ENCODE peak calls at places on chromosomes 16 and 17, in six cellular contexts. Z, M, R, I, D and V are unnamed samples.

GRCh38 chr16:87698676-87699179 is 67.1 kb downstream of the KLHDC4 start:
- DNase-seq in D (no peak), I (no peak), Z (no peak), R (no peak), M (no peak), V (no peak)

GRCh38 chr16:14369734-14370598 is 260.1 kb downstream of the PARN start:
- DNase-seq in M (no peak), D (no peak), I (peak; percentile 38), R (no peak), Z (no peak), V (no peak)

GRCh38 chr17:78120971-78121800 is 7.4 kb downstream of the TMC6 start:
- DNase-seq in M (no peak), R (no peak), I (peak; percentile 46), Z (no peak), D (peak; percentile 81), V (no peak)

GRCh38 chr16:53960050-53960812 is 256.3 kb downstream of the FTO start:
- DNase-seq in R (no peak), I (no peak), D (no peak), M (no peak), Z (no peak), V (no peak)

GRCh38 chr16:454397-454940 is 29.0 kb downstream of the RAB11FIP3 start:
- DNase-seq in Z (no peak), M (no peak), I (no peak), D (no peak), R (no peak), V (no peak)

GRCh38 chr17:35295686-35296085 is 52.8 kb downstream of the SLFN5 start:
- DNase-seq in M (no peak), I (no peak), D (no peak), Z (no peak), R (no peak), V (no peak)

GRCh38 chr16:397736-398332 is 835 bp downstream of the NME4 start:
- DNase-seq in I (peak; percentile 96), R (peak; percentile 61), D (peak; percentile 60), Z (peak; percentile 71), M (no peak), V (no peak)

GRCh38 chr16:14015948-14016347 is 55.2 kb upstream of the MRTFB start:
- DNase-seq in Z (no peak), D (no peak), R (peak; percentile 84), M (peak; percentile 84), I (no peak), V (peak; percentile 64)

GRCh38 chr17:1643293-1643998 is 2.1 kb downstream of the SCARF1 start:
- DNase-seq in Z (peak; percentile 45), D (peak; percentile 84), I (peak; percentile 99), R (no peak), M (peak; percentile 72), V (no peak)

GRCh38 chr16:9075299-9076071 is 16.0 kb upstream of the HAPSTR1 start:
- DNase-seq in D (no peak), M (no peak), I (no peak), R (no peak), Z (no peak), V (no peak)

GRCh38 chr17:17511971-17512858 is 16.0 kb upstream of the RASD1 start:
- DNase-seq in I (no peak), D (peak; percentile 41), R (peak; percentile 97), Z (no peak), M (peak; percentile 89), V (peak; percentile 75)

GRCh38 chr17:27489045-27489715 is 32.9 kb downstream of the KSR1 start:
- DNase-seq in R (peak; percentile 64), D (no peak), Z (no peak), M (peak; percentile 37), I (no peak), V (no peak)

GRCh38 chr17:74852237-74853047 is 7.2 kb downstream of the GRIN2C start:
- DNase-seq in D (peak; percentile 64), Z (peak; percentile 80), R (peak; percentile 19), M (no peak), I (peak; percentile 98), V (no peak)

GRCh38 chr16:59913666-59914065 is 1179.5 kb upstream of the GOT2 start:
- DNase-seq in R (peak; percentile 76), M (no peak), Z (no peak), I (no peak), D (no peak), V (no peak)

GRCh38 chr17:50059759-50060273 is 3.9 kb downstream of the ITGA3 start:
- DNase-seq in M (no peak), D (no peak), Z (no peak), R (peak; percentile 70), I (no peak), V (no peak)

GRCh38 chr17:3557768-3558583 is at the start of gene TRPV3:
- DNase-seq in Z (no peak), R (peak; percentile 25), M (peak; percentile 64), D (peak; percentile 81), I (peak; percentile 61), V (peak; percentile 39)

GRCh38 chr16:87948119-87948545 is 3.1 kb upstream of the BANP start:
- DNase-seq in Z (no peak), I (no peak), M (no peak), R (no peak), D (no peak), V (no peak)

GRCh38 chr16:48081656-48082055 is 74.1 kb downstream of the ABCC12 start:
- DNase-seq in M (peak; percentile 70), D (no peak), I (no peak), Z (no peak), R (peak; percentile 93), V (peak; percentile 25)

GRCh38 chr16:68363847-68364600 is 53.2 kb downstream of the PRMT7 start:
- DNase-seq in Z (no peak), M (no peak), I (no peak), R (no peak), D (no peak), V (no peak)

GRCh38 chr16:71954699-71955195 is 45.5 kb downstream of the PKD1L3 start:
- DNase-seq in I (no peak), M (no peak), Z (no peak), D (no peak), R (no peak), V (no peak)

GRCh38 chr16:54185045-54185444 is 101.5 kb downstream of the IRX3 start:
- DNase-seq in D (no peak), M (no peak), Z (no peak), I (no peak), R (no peak), V (no peak)

GRCh38 chr16:84532299-84532724 is 27.9 kb upstream of the MEAK7 start:
- DNase-seq in I (peak; percentile 73), R (peak; percentile 99), M (no peak), D (no peak), Z (peak; percentile 85), V (peak; percentile 97)

GRCh38 chr16:58024673-58025350 is 742 bp upstream of the MMP15 start:
- DNase-seq in Z (no peak), M (peak; percentile 79), R (no peak), D (no peak), I (peak; percentile 85), V (no peak)

GRCh38 chr17:74715144-74715543 is 2.4 kb upstream of the CD300LF start:
- DNase-seq in Z (no peak), R (peak; percentile 33), I (no peak), D (no peak), M (peak; percentile 97), V (no peak)

GRCh38 chr17:57283203-57283971 is 27.1 kb downstream of the MSI2 start:
- DNase-seq in Z (no peak), R (no peak), D (no peak), M (no peak), I (no peak), V (no peak)

GRCh38 chr17:78343433-78344201 is 16.3 kb downstream of the SOCS3 start:
- DNase-seq in R (no peak), I (peak; percentile 55), Z (no peak), D (peak; percentile 86), M (peak; percentile 64), V (no peak)

GRCh38 chr17:27956601-27957445 is 63.7 kb upstream of the LYRM9 start:
- DNase-seq in I (no peak), R (peak; percentile 30), D (no peak), Z (no peak), M (no peak), V (no peak)

GRCh38 chr17:81928497-81929252 is 1.1 kb upstream of the MAFG start:
- DNase-seq in R (no peak), D (no peak), Z (no peak), M (no peak), I (peak; percentile 79), V (no peak)

GRCh38 chr17:81927653-81928496 is at the start of gene MAFG:
- DNase-seq in Z (peak; percentile 98), R (peak; percentile 89), M (peak; percentile 70), I (peak; percentile 99), D (peak; percentile 94), V (peak; percentile 65)

GRCh38 chr17:81931189-81931556 is 3.6 kb upstream of the MAFG start:
- DNase-seq in R (no peak), M (no peak), Z (no peak), I (no peak), D (no peak), V (no peak)

GRCh38 chr17:81930142-81931125 is 2.9 kb upstream of the MAFG start:
- DNase-seq in M (no peak), D (no peak), R (no peak), Z (no peak), I (no peak), V (no peak)

GRCh38 chr17:81929253-81930141 is 2.0 kb upstream of the MAFG start:
- DNase-seq in Z (no peak), D (no peak), I (no peak), M (no peak), R (no peak), V (no peak)
- H3K4me3 ChIP-seq in Z (no peak overlapping the region), D (no peak overlapping the region), I (no peak overlapping the region), M (no peak overlapping the region), R (no peak overlapping the region), V (no peak overlapping the region)

GRCh38 chr16:50740747-50741146 is 1.1 kb upstream of the CYLD start:
- DNase-seq in D (no peak), R (peak; percentile 2), I (no peak), M (no peak), Z (no peak), V (no peak)
- H3K27me3 ChIP-seq in D (no peaks in the 10 kb centered on the region), R (peaks cover 5% of the 10 kb centered on the region), I (no peaks in the 10 kb centered on the region), M (no peaks in the 10 kb centered on the region), Z (no peaks in the 10 kb centered on the region), V (peaks cover 3% of the 10 kb centered on the region)

DNA sequence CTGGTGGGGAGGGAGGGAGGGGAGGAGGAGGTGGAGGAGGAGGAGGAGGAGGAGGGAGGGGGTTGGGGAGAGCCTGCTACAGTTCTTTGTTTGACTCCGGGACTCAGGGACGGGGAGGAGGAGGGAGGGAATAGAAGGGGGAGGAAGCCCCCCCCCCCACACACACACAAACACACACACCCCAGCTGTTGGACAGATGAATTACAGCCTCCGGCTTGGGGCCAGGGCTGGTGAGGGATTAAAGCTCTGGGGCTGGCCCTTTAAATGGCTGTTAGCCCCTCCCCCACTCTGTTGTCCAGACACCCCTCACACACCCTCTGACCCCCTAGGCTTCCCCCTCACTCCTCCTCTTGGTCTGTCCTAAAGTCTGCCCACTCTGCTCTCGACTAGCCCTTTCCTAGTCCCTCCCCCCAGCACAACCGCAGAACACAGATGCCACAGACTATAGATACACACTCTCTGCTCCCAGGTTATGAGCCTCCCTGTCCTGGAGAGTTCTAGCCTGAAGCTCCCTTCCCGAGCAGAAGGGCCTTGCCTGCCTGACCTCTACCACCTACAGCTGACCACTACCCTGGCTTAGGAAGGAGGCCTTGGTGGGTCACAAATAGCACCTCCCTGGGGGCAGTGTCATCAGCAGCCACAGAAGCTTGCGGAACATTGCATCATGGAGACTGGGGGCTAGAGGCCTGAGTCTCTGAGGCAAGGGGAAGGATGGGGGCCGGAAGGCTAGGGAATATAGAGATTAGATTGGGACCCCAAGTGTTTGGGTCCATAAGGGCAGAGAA is 4.5 kb downstream of the KDM6B start:
- DNase-seq in D (no peak), Z (peak; percentile 81), R (peak; percentile 75), I (peak; percentile 83), M (no peak), V (no peak)
- H3K4me3 ChIP-seq in D (peak overlapping the region; percentile 2), Z (peak overlapping the region; percentile 56), R (peak overlapping the region; percentile 92), I (no peak overlapping the region), M (peak overlapping the region; percentile 35), V (peak overlapping the region; percentile 68)

GRCh38 chr17:79627766-79628690 is 17.2 kb upstream of the RBFOX3 start:
- DNase-seq in R (no peak), I (peak; percentile 23), M (no peak), D (peak; percentile 9), Z (no peak), V (no peak)
- H3K27me3 ChIP-seq in R (no peaks in the 10 kb centered on the region), I (no peaks in the 10 kb centered on the region), M (peaks cover 88% of the 10 kb centered on the region), D (peaks cover 5% of the 10 kb centered on the region), Z (no peaks in the 10 kb centered on the region), V (peaks cover 13% of the 10 kb centered on the region)